ENCODE peak calls at places on chromosomes 2 and 18, in five cellular contexts. Z is tibial artery, U is BJ, V is BE2C, E is brain microvascular endothelial cell. Q is an unnamed sample.

GRCh38 chr2:21787931-21788330 is 664.2 kb downstream of the TDRD15 start:
- DNase-seq in Z (no peak), U (no peak), V (no peak), E (no peak), Q (no peak)

GRCh38 chr2:112138143-112139032 is at the start of gene FBLN7:
- DNase-seq in Z (no peak), U (no peak), V (peak; percentile 21), E (no peak), Q (no peak)

GRCh38 chr2:223104336-223104735 is 52.3 kb downstream of the KCNE4 start:
- DNase-seq in Z (no peak), U (no peak), V (no peak), E (no peak), Q (no peak)

GRCh38 chr2:65545818-65546217 is 113.4 kb upstream of the SPRED2 start:
- DNase-seq in Z (no peak), U (no peak), V (no peak), E (no peak), Q (peak; percentile 39)

GRCh38 chr2:24253303-24253919 is 78.6 kb downstream of the FAM228A start:
- DNase-seq in Z (no peak), U (no peak), V (no peak), E (peak; percentile 45), Q (no peak)

GRCh38 chr2:200081221-200081620 is 125.8 kb downstream of the MAIP1 start:
- DNase-seq in Z (no peak), U (no peak), V (no peak), E (no peak), Q (peak; percentile 87)

GRCh38 chr2:207112397-207112796 is 53.4 kb downstream of the KLF7 start:
- DNase-seq in Z (no peak), U (no peak), V (no peak), E (no peak), Q (no peak)

GRCh38 chr2:88669371-88670214 is 21.9 kb upstream of the RPIA start:
- DNase-seq in Z (no peak), U (no peak), V (peak; percentile 19), E (peak; percentile 40), Q (no peak)

GRCh38 chr18:39463986-39464385 is 1898.4 kb upstream of the CELF4 start:
- DNase-seq in Z (no peak), U (no peak), V (no peak), E (no peak), Q (no peak)

GRCh38 chr2:190879474-190880373 is 897 bp upstream of the GLS start:
- DNase-seq in Z (no peak), U (no peak), V (no peak), E (no peak), Q (no peak)

GRCh38 chr18:46152808-46153617 is 48.8 kb downstream of the HAUS1 start:
- DNase-seq in Z (no peak), U (no peak), V (peak; percentile 27), E (no peak), Q (no peak)
- H3K4me3 ChIP-seq in Z (no peak overlapping the region), U (no peak overlapping the region), V (no peak overlapping the region), E (no peak overlapping the region), Q (no peak overlapping the region)

DNA sequence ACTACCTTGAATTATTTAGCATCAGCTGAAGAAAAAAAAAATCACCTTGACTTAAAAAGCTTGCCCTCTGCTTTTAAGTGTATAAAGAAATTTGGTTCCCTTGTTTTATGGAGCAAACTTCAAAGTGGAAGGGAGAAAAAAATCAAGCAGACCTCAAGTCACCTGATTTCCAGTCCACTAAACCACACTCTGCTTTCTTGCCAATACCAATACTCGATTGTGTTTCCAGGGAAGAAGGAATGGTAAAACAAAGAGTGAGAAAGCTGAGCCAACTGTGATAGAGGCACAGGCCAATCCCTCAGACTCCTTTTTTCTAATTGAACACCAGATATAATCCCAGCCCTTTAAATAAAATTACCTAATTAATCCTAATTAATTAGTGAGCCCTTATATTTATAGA is 587.3 kb downstream of the ARHGAP15 start:
- DNase-seq in Z (no peak), U (no peak), V (no peak), E (no peak), Q (no peak)
- TF ChIP-seq CTCF in Z (no peak), U (no peak), V (no peak), E (no peak), Q (no peak)

GRCh38 chr2:60567919-60568874 is 14.7 kb upstream of the BCL11A start:
- DNase-seq in Z (no peak), U (no peak), V (no peak), E (no peak), Q (no peak)

GRCh38 chr2:60565472-60565871 is 12.0 kb upstream of the BCL11A start:
- DNase-seq in Z (no peak), U (no peak), V (peak; percentile 24), E (no peak), Q (no peak)

GRCh38 chr2:60567092-60567491 is 13.6 kb upstream of the BCL11A start:
- DNase-seq in Z (no peak), U (no peak), V (no peak), E (no peak), Q (no peak)

GRCh38 chr2:60570281-60570680 is 16.8 kb upstream of the BCL11A start:
- DNase-seq in Z (no peak), U (no peak), V (no peak), E (no peak), Q (no peak)

DNA sequence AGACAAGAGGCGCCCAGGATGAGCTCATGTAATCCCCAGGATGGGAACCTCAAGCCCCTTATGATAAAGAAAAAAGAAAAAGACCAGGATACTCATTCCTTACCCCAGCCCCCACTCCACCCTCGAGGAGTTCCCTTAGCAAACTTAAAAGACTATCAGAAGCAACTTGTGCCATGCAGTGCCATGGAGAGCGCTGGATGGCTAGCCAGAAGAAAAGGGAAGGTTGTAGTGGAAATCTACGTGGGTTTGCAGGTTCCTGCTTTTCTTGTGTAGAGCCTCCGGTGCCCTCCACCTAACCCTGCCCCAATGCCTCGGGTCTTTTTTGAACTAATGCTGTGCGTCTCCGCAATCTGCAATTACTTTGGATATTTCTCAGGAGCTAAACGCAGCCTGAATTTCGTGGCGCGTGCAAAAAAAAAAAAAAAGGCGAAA is 16.2 kb upstream of the BCL11A start:
- DNase-seq in Z (no peak), U (no peak), V (no peak), E (no peak), Q (no peak)
- H3K27me3 ChIP-seq in Z (no peaks in the 10 kb centered on the region), U (peaks cover 16% of the 10 kb centered on the region), V (peaks cover 34% of the 10 kb centered on the region), E (peaks cover 41% of the 10 kb centered on the region), Q (peaks cover 39% of the 10 kb centered on the region)

GRCh38 chr18:22176282-22176621 is 6.9 kb downstream of the GATA6 start:
- DNase-seq in Z (no peak), U (no peak), V (no peak), E (no peak), Q (no peak)
- H3K4me3 ChIP-seq in Z (peak overlapping the region; percentile 98), U (no peak overlapping the region), V (no peak overlapping the region), E (peak overlapping the region; percentile 40), Q (peak overlapping the region; percentile 15)

DNA sequence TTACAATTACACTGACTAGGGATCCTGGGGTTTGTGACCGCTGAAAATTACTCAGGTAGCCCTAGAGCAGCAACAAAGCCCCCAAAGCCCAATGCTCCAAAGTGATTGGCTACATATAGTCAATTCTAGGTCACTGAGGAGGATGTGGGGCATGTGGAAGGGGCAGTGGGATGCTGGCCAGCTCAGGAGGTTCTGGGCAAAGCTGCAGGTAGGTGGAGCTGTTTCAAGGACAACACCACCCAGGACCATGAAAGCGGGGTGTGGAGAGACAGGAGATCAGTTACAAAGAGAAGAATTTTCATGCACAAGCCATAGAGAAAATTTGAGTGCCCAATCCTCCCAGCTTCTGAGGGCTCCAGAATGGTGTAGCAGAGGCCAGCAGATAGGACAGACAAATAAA is 75.0 kb upstream of the CCDC85A start:
- DNase-seq in Z (no peak), U (no peak), V (no peak), E (no peak), Q (no peak)
- TF ChIP-seq CTCF in Z (no peak), U (no peak), V (peak; percentile 35), E (peak; percentile 15), Q (no peak)

Q was measured in kidney epithelial cell.